ENCODE peak calls at places on chromosome 11, in four cellular contexts. E is ovary, L is AG04450, N is glutamatergic neuron. W is an unnamed sample.

GRCh38 chr11:47714554-47715081 is 551 bp downstream of the AGBL2 start:
- DNase-seq in E (peak), L (no peak), N (no peak), W (no peak)

GRCh38 chr11:18633256-18634139 is 644 bp downstream of the SPTY2D1 start:
- DNase-seq in E (no peak), L (no peak), N (no peak), W (no peak)

GRCh38 chr11:118530180-118530682 is 761 bp upstream of the TMEM25 start:
- DNase-seq in E (no peak), L (no peak), N (no peak), W (no peak)

GRCh38 chr11:71181566-71181965 is 70.8 kb downstream of the SHANK2 start:
- DNase-seq in E (no peak), L (no peak), N (no peak), W (no peak)

GRCh38 chr11:101061606-101062005 is 68.0 kb downstream of the PGR start:
- DNase-seq in E (no peak), L (no peak), N (no peak), W (no peak)

GRCh38 chr11:131612576-131612975 is 242.2 kb downstream of the NTM start:
- DNase-seq in E (no peak), L (no peak), N (no peak), W (no peak)

GRCh38 chr11:74678591-74679512 is 52.4 kb downstream of the CHRDL2 start:
- DNase-seq in E (no peak), L (no peak), N (no peak), W (no peak)

GRCh38 chr11:128205796-128206195 is 381.6 kb downstream of the ETS1 start:
- DNase-seq in E (no peak), L (no peak), N (no peak), W (no peak)

GRCh38 chr11:127412234-127412633 is 411.7 kb upstream of the KIRREL3 start:
- DNase-seq in E (no peak), L (no peak), N (no peak), W (no peak)

GRCh38 chr11:103202048-103202651 is 92.9 kb downstream of the DYNC2H1 start:
- DNase-seq in E (no peak), L (peak), N (no peak), W (no peak)

GRCh38 chr11:15027011-15027410 is 46.4 kb upstream of the CALCB start:
- DNase-seq in E (no peak), L (no peak), N (no peak), W (no peak)

DNA sequence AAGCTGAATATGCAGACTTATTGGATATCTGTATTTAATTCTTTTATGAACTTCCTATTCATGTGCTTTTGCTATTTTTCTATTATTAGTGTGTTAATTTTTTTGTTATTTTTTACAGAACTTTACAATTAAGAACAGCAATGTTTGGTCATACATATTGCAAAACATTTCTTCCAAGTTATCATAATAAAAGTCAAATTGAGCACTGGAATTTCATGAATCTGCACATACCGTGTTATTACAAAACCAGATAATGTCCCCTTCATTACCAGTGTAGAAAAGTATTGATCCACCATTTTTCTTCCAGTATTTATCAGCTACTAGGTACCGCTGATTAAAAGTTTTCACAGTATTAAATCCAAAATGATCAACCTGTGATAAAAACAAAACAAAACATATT is 40.5 kb downstream of the PRCP start:
- DNase-seq in E (no peak), L (no peak), N (no peak), W (no peak)
- TF ChIP-seq CTCF in E (no peak), L (no peak), N (no peak), W (no peak)

GRCh38 chr11:116072133-116072532 is 567.9 kb upstream of the CADM1 start:
- DNase-seq in E (no peak), L (no peak), N (no peak), W (no peak)

GRCh38 chr11:116071241-116071640 is 567.0 kb upstream of the CADM1 start:
- DNase-seq in E (no peak), L (no peak), N (no peak), W (no peak)

GRCh38 chr11:116070555-116070954 is 566.3 kb upstream of the CADM1 start:
- DNase-seq in E (no peak), L (no peak), N (no peak), W (no peak)

GRCh38 chr11:116073854-116074837 is 569.9 kb upstream of the CADM1 start:
- DNase-seq in E (no peak), L (no peak), N (no peak), W (peak)

GRCh38 chr11:116072776-116073175 is 568.6 kb upstream of the CADM1 start:
- DNase-seq in E (no peak), L (no peak), N (peak), W (peak)
- TF ChIP-seq CTCF in E (no peak), L (peak), N (peak), W (peak)

GRCh38 chr11:106276859-106277436 is 199.5 kb downstream of the AASDHPPT start:
- DNase-seq in E (no peak), L (no peak), N (no peak), W (no peak)
- TF ChIP-seq CTCF in E (no peak), L (peak), N (no peak), W (peak)

GRCh38 chr11:98260983-98261382 is 759.8 kb upstream of the CNTN5 start:
- DNase-seq in E (no peak), L (no peak), N (no peak), W (no peak)
- TF ChIP-seq CTCF in E (no peak), L (no peak), N (peak), W (peak)

GRCh38 chr11:29628584-29628983 is 388.2 kb downstream of the KCNA4 start:
- DNase-seq in E (no peak), L (no peak), N (no peak), W (no peak)

GRCh38 chr11:29634744-29635143 is 382.1 kb downstream of the KCNA4 start:
- DNase-seq in E (no peak), L (no peak), N (no peak), W (no peak)

GRCh38 chr11:29629281-29629680 is 387.5 kb downstream of the KCNA4 start:
- DNase-seq in E (no peak), L (no peak), N (no peak), W (no peak)

DNA sequence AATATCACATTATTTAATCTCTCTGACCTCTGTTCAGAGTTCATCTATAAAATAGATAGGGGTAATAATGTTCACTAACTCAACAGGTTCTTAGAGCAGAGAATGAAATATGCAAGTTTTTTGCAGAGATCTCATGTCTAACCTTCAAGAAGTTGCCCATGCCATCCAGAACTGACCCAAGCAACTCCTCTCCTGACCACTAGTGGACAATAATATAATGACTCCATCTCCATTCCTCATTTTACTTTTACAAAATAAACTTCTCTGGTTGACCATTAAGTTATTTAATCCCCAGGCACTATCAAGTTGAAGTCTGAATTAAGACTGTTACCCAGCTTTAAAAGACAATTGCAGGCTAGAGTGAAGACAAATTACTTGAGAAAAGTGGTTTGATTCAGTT is 382.6 kb downstream of the KCNA4 start:
- DNase-seq in E (no peak), L (no peak), N (no peak), W (no peak)
- TF ChIP-seq CTCF in E (no peak), L (peak), N (peak), W (peak)

DNA sequence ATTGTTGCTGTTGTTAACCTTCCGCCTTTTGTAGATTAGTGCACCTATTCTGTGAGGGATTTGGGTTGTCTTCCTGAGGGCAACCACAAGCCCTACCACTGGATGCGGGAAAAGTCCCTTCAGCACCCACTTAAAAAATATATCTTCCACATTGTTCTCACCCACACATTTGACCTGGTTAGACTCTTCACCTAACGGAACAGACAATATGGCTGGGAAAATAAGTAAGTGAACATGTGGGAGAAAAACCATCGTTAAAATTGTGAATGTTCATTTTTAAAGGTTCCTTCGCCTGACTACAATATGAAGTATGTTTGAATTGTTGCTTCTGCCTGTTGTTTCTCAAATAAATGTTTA is 72.0 kb upstream of the MPEG1 start:
- DNase-seq in E (no peak), L (no peak), N (no peak), W (no peak)
- TF ChIP-seq CTCF in E (no peak), L (no peak), N (peak), W (no peak)